ENCODE peak calls at places on chromosomes 11 and 22, in four cellular contexts. A is B cell, W is PC-3, J is GM23338. U is an unnamed sample.

GRCh38 chr22:37214431-37215025 is 2.3 kb upstream of the SSTR3 start:
- DNase-seq in A (peak), W (no peak), J (no peak), U (no peak)

GRCh38 chr11:68727783-68728182 is 23.5 kb downstream of the TESMIN start:
- DNase-seq in J (no peak), W (no peak), A (no peak), U (no peak)

GRCh38 chr11:33635161-33635560 is 65.5 kb downstream of the C11orf91 start:
- DNase-seq in A (no peak), J (no peak), W (no peak), U (no peak)

GRCh38 chr22:23218867-23219251 is 38.5 kb downstream of the BCR start:
- DNase-seq in J (peak), A (no peak), W (no peak), U (no peak)

GRCh38 chr11:16028406-16028805 is 327.9 kb downstream of the SOX6 start:
- DNase-seq in J (no peak), A (no peak), W (no peak), U (no peak)

GRCh38 chr22:49855491-49855911 is 1.9 kb downstream of the ZBED4 start:
- DNase-seq in A (no peak), W (peak), J (no peak), U (no peak)

GRCh38 chr11:36146437-36146836 is 142.8 kb downstream of the COMMD9 start:
- DNase-seq in A (no peak), J (no peak), W (no peak), U (no peak)

GRCh38 chr22:48782817-48783511 is 1044.7 kb downstream of the BRD1 start:
- DNase-seq in J (no peak), A (no peak), W (no peak), U (no peak)

GRCh38 chr11:47225552-47226137 is 10.9 kb downstream of the DDB2 start:
- DNase-seq in W (no peak), A (no peak), J (no peak), U (no peak)

GRCh38 chr22:19515654-19516377 is 8.4 kb downstream of the CLDN5 start:
- DNase-seq in J (no peak), A (no peak), W (no peak), U (no peak)

GRCh38 chr11:36317992-36318391 is 21.9 kb downstream of the PRR5L start:
- DNase-seq in A (no peak), W (peak), J (no peak), U (no peak)

GRCh38 chr11:95863486-95864140 is 60.3 kb downstream of the MTMR2 start:
- DNase-seq in A (no peak), W (peak), J (no peak), U (no peak)

GRCh38 chr11:79157738-79158137 is 283.1 kb downstream of the TENM4 start:
- DNase-seq in A (no peak), W (no peak), J (no peak), U (no peak)

GRCh38 chr11:71391786-71392185 is 56.4 kb downstream of the DHCR7 start:
- DNase-seq in A (no peak), J (no peak), W (no peak), U (no peak)

GRCh38 chr22:19882446-19883381 is 28.0 kb upstream of the GNB1L start:
- DNase-seq in A (peak), J (no peak), W (no peak), U (no peak)

GRCh38 chr11:86719781-86720463 is 47.5 kb upstream of the ME3 start:
- DNase-seq in A (no peak), W (peak), J (no peak), U (no peak)

GRCh38 chr11:12862761-12863469 is 146.2 kb upstream of the RASSF10 start:
- DNase-seq in J (peak), W (no peak), A (no peak), U (no peak)

GRCh38 chr22:41619979-41620645 is 731 bp downstream of the DESI1 start:
- DNase-seq in W (peak), J (peak), A (peak), U (peak)

GRCh38 chr22:19663821-19664325 is 50.4 kb upstream of the SEPTIN5 start:
- DNase-seq in A (no peak), J (peak), W (no peak), U (no peak)

DNA sequence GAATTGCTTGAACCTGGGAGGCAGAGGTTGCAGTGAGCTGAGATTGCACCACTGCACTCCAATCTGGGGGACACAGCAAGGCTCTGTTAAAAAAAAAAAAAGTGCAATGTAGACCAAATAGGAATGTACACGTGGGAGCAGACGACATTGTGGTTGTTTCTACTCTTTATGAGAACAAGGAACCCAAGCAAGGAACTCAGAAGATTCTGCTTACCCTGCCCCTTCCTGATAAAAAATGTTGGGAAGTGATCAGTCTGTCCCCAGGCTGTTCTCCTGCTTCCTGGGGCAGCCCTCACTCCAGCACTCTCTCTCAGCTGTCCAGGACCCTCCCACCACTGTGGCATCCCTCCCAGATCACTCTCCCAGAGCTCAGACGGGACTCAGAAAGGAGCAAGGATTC is 31.7 kb downstream of the SLCO2B1 start:
- DNase-seq in J (no peak), W (no peak), A (no peak), U (no peak)
- TF ChIP-seq CTCF in J (no peak), W (no peak), A (no peak), U (no peak)

GRCh38 chr11:93194673-93195291 is 3.0 kb downstream of the SLC36A4 start:
- DNase-seq in A (no peak), W (no peak), J (no peak), U (no peak)

GRCh38 chr11:93197383-93198220 is at the start of gene SLC36A4:
- DNase-seq in A (peak), W (peak), J (peak), U (peak)

GRCh38 chr11:93198221-93198650 is 445 bp upstream of the SLC36A4 start:
- DNase-seq in J (no peak), A (no peak), W (peak), U (no peak)

GRCh38 chr11:93199616-93200015 is 1.8 kb upstream of the SLC36A4 start:
- DNase-seq in J (no peak), A (no peak), W (no peak), U (no peak)

GRCh38 chr11:93196816-93197382 is 892 bp downstream of the SLC36A4 start:
- DNase-seq in J (peak), W (peak), A (no peak), U (no peak)
- TF ChIP-seq CTCF in J (peak), W (peak), A (peak), U (peak)

GRCh38 chr22:26642465-26643367 is 14.7 kb upstream of the MIAT start:
- DNase-seq in J (peak), W (no peak), A (peak), U (peak)
- TF ChIP-seq CTCF in J (peak), W (no peak), A (no peak), U (peak)

GRCh38 chr11:118888398-118888797 is 4.7 kb downstream of the CXCR5 start:
- DNase-seq in W (peak), A (no peak), J (no peak), U (no peak)

GRCh38 chr11:118892515-118892914 is 8.8 kb downstream of the CXCR5 start:
- DNase-seq in W (no peak), J (no peak), A (peak), U (no peak)

GRCh38 chr11:118887219-118887618 is 3.5 kb downstream of the CXCR5 start:
- DNase-seq in A (no peak), J (no peak), W (no peak), U (no peak)

GRCh38 chr11:118886681-118887111 is 3.0 kb downstream of the CXCR5 start:
- DNase-seq in A (peak), J (no peak), W (no peak), U (no peak)

GRCh38 chr11:118889796-118890195 is 6.1 kb downstream of the CXCR5 start:
- DNase-seq in J (no peak), W (no peak), A (no peak), U (no peak)
- TF ChIP-seq CTCF in J (no peak), W (no peak), A (no peak), U (no peak)

GRCh38 chr22:38638216-38638615 is 18.0 kb downstream of the FAM227A start:
- DNase-seq in J (no peak), W (no peak), A (no peak), U (no peak)

GRCh38 chr22:38629108-38629507 is 27.1 kb downstream of the FAM227A start:
- DNase-seq in W (no peak), J (no peak), A (no peak), U (no peak)

GRCh38 chr22:38631724-38632123 is 24.5 kb downstream of the FAM227A start:
- DNase-seq in W (no peak), J (no peak), A (no peak), U (no peak)

GRCh38 chr22:38628444-38628843 is 27.7 kb downstream of the FAM227A start:
- DNase-seq in A (no peak), W (no peak), J (no peak), U (no peak)

GRCh38 chr22:38632528-38632927 is 23.7 kb downstream of the FAM227A start:
- DNase-seq in J (no peak), W (no peak), A (no peak), U (no peak)
- TF ChIP-seq CTCF in J (no peak), W (no peak), A (no peak), U (no peak)

GRCh38 chr22:17496843-17497242 is 66.5 kb upstream of the SLC25A18 start:
- DNase-seq in W (no peak), J (no peak), A (no peak), U (no peak)

GRCh38 chr22:17501679-17502285 is 61.5 kb upstream of the SLC25A18 start:
- DNase-seq in W (peak), A (peak), J (peak), U (no peak)
- TF ChIP-seq CTCF in W (peak), A (peak), J (peak), U (peak)

GRCh38 chr11:21986361-21986760 is 206.5 kb upstream of the ANO5 start:
- DNase-seq in W (no peak), A (no peak), J (no peak), U (no peak)

GRCh38 chr11:21988477-21988876 is 204.4 kb upstream of the ANO5 start:
- DNase-seq in J (no peak), W (no peak), A (no peak), U (no peak)
- TF ChIP-seq CTCF in J (no peak), W (no peak), A (no peak), U (no peak)

GRCh38 chr11:66344550-66345315 is at the start of gene BRMS1:
- DNase-seq in J (peak), W (peak), A (peak), U (peak)
- TF ChIP-seq CTCF in J (no peak), W (no peak), A (peak), U (no peak)

GRCh38 chr22:34620832-34621231 is 445.1 kb upstream of the ISX start:
- DNase-seq in J (no peak), A (no peak), W (no peak), U (no peak)
- TF ChIP-seq CTCF in J (no peak), A (no peak), W (no peak), U (no peak)

U was measured in natural killer cell.